ENCODE peak calls at places on chromosomes 3 and 15, in seven cellular contexts. Z is Caki2; N is breast epithelium; K is germinal center; D is progenitor cell of endocrine pancreas; B is naive thymus-derived CD4-positive, alpha-beta T cell; Q is aorta. V is an unnamed sample.

GRCh38 chr15:81195339-81195864 is 1.3 kb upstream of the IL16 start:
- DNase-seq in Z (no peak), D (no peak), B (no peak), N (no peak), Q (no peak), K (no peak), V (no peak)

GRCh38 chr15:57477736-57478522 is 101.6 kb downstream of the CGNL1 start:
- DNase-seq in K (no peak), D (peak), B (no peak), Q (no peak), Z (peak), N (no peak), V (no peak)

GRCh38 chr3:22734756-22735155 is 468.4 kb upstream of the UBE2E2 start:
- DNase-seq in B (no peak), Q (no peak), Z (no peak), N (no peak), K (no peak), D (no peak), V (no peak)

GRCh38 chr15:42547926-42548257 is 701 bp downstream of the LRRC57 start:
- DNase-seq in K (peak), D (no peak), Q (no peak), N (no peak), B (no peak), Z (no peak), V (peak)

GRCh38 chr15:59353994-59354951 is 18.4 kb downstream of the MYO1E start:
- DNase-seq in Q (no peak), B (no peak), K (no peak), Z (no peak), N (no peak), D (no peak), V (no peak)

GRCh38 chr15:85920926-85921325 is 126.2 kb upstream of the KLHL25 start:
- DNase-seq in B (no peak), D (no peak), Q (no peak), Z (no peak), N (no peak), K (no peak), V (no peak)

GRCh38 chr15:39591141-39591895 is 10.4 kb downstream of the THBS1 start:
- DNase-seq in Z (no peak), N (no peak), K (no peak), B (no peak), D (no peak), Q (no peak), V (peak)

GRCh38 chr3:36540898-36541518 is 160.7 kb downstream of the STAC start:
- DNase-seq in N (no peak), K (no peak), D (no peak), B (no peak), Q (no peak), Z (peak), V (no peak)

GRCh38 chr3:37892917-37893595 is 31.4 kb downstream of the CTDSPL start:
- DNase-seq in B (no peak), N (no peak), D (no peak), Q (peak), K (no peak), Z (peak), V (peak)

GRCh38 chr3:178421069-178421468 is 115.2 kb upstream of the KCNMB2 start:
- DNase-seq in B (no peak), K (no peak), N (no peak), Q (no peak), D (no peak), Z (peak), V (no peak)

GRCh38 chr15:96565266-96565665 is 234.8 kb downstream of the NR2F2 start:
- DNase-seq in N (no peak), D (no peak), B (no peak), Q (no peak), Z (no peak), K (no peak), V (no peak)

GRCh38 chr3:9736831-9737230 is 5.3 kb downstream of the BRPF1 start:
- DNase-seq in N (no peak), Q (no peak), K (no peak), D (no peak), Z (no peak), B (no peak), V (no peak)

GRCh38 chr3:181075098-181075497 is 85.6 kb upstream of the DNAJC19 start:
- DNase-seq in D (no peak), K (no peak), B (no peak), Z (no peak), Q (no peak), N (no peak), V (no peak)

GRCh38 chr15:100544290-100544945 is 15.7 kb upstream of the CERS3 start:
- DNase-seq in Z (no peak), K (no peak), D (no peak), N (no peak), B (no peak), Q (no peak), V (no peak)

GRCh38 chr3:144011251-144011799 is 39.7 kb downstream of the DIPK2A start:
- DNase-seq in N (no peak), Q (no peak), K (no peak), D (no peak), Z (no peak), B (no peak), V (no peak)